ENCODE peak calls at places on chromosomes 16 and 17, in nine cellular contexts. K, E, O, Z, B, P, N, A and W are unnamed samples.

GRCh38 chr17:41548844-41549595 is 20.9 kb upstream of the KRT19 start:
- DNase-seq in K (peak; percentile 89), E (peak; percentile 50), O (peak; percentile 84), Z (peak; percentile 93), B (peak; percentile 57), P (no peak), N (peak; percentile 90), A (peak; percentile 94), W (peak; percentile 76)

GRCh38 chr17:64662774-64663367 is 764 bp upstream of the SMURF2 start:
- DNase-seq in K (no peak), E (no peak), O (no peak), Z (no peak), B (no peak), P (no peak), N (no peak), A (no peak), W (no peak)

GRCh38 chr16:72264776-72265175 is 92.8 kb upstream of the PMFBP1 start:
- DNase-seq in K (no peak), E (no peak), O (no peak), Z (no peak), B (no peak), P (no peak), N (no peak), A (no peak), W (no peak)

GRCh38 chr17:18859256-18859655 is 1.3 kb downstream of the PRPSAP2 start:
- DNase-seq in K (no peak), E (peak; percentile 18), O (no peak), Z (no peak), B (no peak), P (no peak), N (peak; percentile 63), A (no peak), W (peak; percentile 28)

GRCh38 chr16:28014851-28015250 is 48.7 kb downstream of the GSG1L start:
- DNase-seq in K (no peak), E (no peak), O (no peak), Z (no peak), B (no peak), P (no peak), N (no peak), A (no peak), W (no peak)

GRCh38 chr16:77652399-77652798 is 69.9 kb upstream of the NUDT7 start:
- DNase-seq in K (no peak), E (no peak), O (peak; percentile 28), Z (no peak), B (no peak), P (no peak), N (no peak), A (no peak), W (no peak)

GRCh38 chr17:77223642-77224420 is 83.1 kb downstream of the SEC14L1 start:
- DNase-seq in K (no peak), E (no peak), O (no peak), Z (no peak), B (no peak), P (no peak), N (no peak), A (no peak), W (no peak)

GRCh38 chr17:56545056-56545455 is 48.4 kb upstream of the NOG start:
- DNase-seq in K (no peak), E (no peak), O (no peak), Z (no peak), B (no peak), P (no peak), N (no peak), A (no peak), W (no peak)

GRCh38 chr17:82258555-82258954 is 14.9 kb downstream of the CSNK1D start:
- DNase-seq in K (no peak), E (no peak), O (no peak), Z (no peak), B (no peak), P (no peak), N (no peak), A (no peak), W (no peak)

GRCh38 chr17:57144567-57144966 is 59.5 kb downstream of the AKAP1 start:
- DNase-seq in K (no peak), E (no peak), O (no peak), Z (no peak), B (no peak), P (no peak), N (no peak), A (no peak), W (no peak)

GRCh38 chr17:30476726-30477082 is 504 bp upstream of the GOSR1 start:
- DNase-seq in K (no peak), E (peak; percentile 18), O (no peak), Z (no peak), B (no peak), P (no peak), N (peak; percentile 33), A (no peak), W (no peak)
- H3K4me3 ChIP-seq in K (peak overlapping the region; percentile 91), E (peak overlapping the region; percentile 31), O (peak overlapping the region; percentile 75), Z (peak overlapping the region; percentile 96), B (peak overlapping the region; percentile 99), P (no peak overlapping the region), N (peak overlapping the region; percentile 86), A (peak overlapping the region; percentile 76), W (peak overlapping the region; percentile 95)

GRCh38 chr16:3937066-3937875 is 56.8 kb upstream of the CREBBP start:
- DNase-seq in K (no peak), E (no peak), O (no peak), Z (peak; percentile 14), B (no peak), P (no peak), N (no peak), A (no peak), W (no peak)

GRCh38 chr16:3934491-3935185 is 54.1 kb upstream of the CREBBP start:
- DNase-seq in K (no peak), E (no peak), O (no peak), Z (peak; percentile 22), B (no peak), P (no peak), N (no peak), A (no peak), W (no peak)

GRCh38 chr16:3935921-3936320 is 55.4 kb upstream of the CREBBP start:
- DNase-seq in K (no peak), E (no peak), O (no peak), Z (peak; percentile 46), B (no peak), P (no peak), N (no peak), A (no peak), W (no peak)

GRCh38 chr16:3938843-3939624 is 58.5 kb upstream of the CREBBP start:
- DNase-seq in K (peak; percentile 83), E (peak; percentile 51), O (no peak), Z (peak; percentile 45), B (peak; percentile 20), P (no peak), N (peak; percentile 91), A (peak; percentile 65), W (no peak)

DNA sequence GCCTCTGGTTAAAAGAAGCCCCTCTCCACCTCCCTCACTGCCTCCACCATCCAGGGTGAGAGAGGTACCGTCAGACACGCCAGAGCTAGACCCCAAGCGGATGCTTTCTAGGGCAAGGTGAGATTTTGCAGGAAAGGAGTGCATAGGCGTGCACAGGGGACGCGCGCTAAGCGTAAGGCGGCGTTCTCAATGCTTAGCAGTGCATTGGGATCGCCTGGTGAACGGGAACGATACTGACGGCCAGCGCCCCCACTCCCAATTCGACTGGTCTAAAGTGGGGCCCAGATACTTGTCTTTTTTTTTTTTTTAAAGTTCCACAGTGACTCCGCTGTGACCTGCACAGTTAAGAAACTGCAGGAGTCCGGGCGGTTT is 57.9 kb upstream of the CREBBP start:
- DNase-seq in K (no peak), E (no peak), O (no peak), Z (no peak), B (no peak), P (no peak), N (no peak), A (no peak), W (no peak)
- H3K4me3 ChIP-seq in K (peak overlapping the region; percentile 49), E (no peak overlapping the region), O (peak overlapping the region; percentile 72), Z (peak overlapping the region; percentile 58), B (no peak overlapping the region), P (no peak overlapping the region), N (no peak overlapping the region), A (no peak overlapping the region), W (peak overlapping the region; percentile 52)

GRCh38 chr16:49485663-49486062 is 112.1 kb downstream of the C16orf78 start:
- DNase-seq in K (no peak), E (no peak), O (peak; percentile 11), Z (no peak), B (no peak), P (no peak), N (peak; percentile 7), A (no peak), W (peak; percentile 1)

GRCh38 chr16:49483651-49484451 is 110.2 kb downstream of the C16orf78 start:
- DNase-seq in K (no peak), E (no peak), O (peak; percentile 5), Z (no peak), B (no peak), P (no peak), N (no peak), A (peak; percentile 23), W (no peak)

GRCh38 chr16:49483251-49483650 is 109.6 kb downstream of the C16orf78 start:
- DNase-seq in K (no peak), E (no peak), O (peak; percentile 11), Z (no peak), B (no peak), P (no peak), N (no peak), A (peak; percentile 29), W (peak; percentile 5)

GRCh38 chr16:49484936-49485335 is 111.3 kb downstream of the C16orf78 start:
- DNase-seq in K (no peak), E (no peak), O (no peak), Z (no peak), B (no peak), P (no peak), N (no peak), A (peak; percentile 5), W (no peak)

DNA sequence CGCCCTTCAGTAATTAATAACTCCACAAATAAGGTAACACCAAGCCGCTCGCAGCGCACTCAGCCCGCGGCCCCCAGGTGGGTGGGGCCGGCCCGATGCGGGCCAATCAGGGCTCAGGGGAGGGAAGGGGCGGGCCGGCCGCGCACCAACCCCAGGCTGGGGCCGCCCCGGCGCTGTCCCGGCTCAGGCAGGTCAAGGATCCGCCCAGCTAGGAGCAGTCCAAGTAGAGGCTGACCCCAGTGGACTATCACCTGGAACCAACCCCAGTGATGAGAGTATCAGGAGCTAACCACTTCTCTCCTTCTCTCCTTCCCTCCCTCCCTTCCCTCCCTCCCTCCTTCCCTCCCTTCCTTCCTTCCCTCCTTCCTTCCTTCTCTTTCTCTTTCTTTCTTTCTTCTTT is 110.8 kb downstream of the C16orf78 start:
- DNase-seq in K (peak; percentile 82), E (peak; percentile 56), O (peak; percentile 75), Z (peak; percentile 58), B (no peak), P (no peak), N (peak; percentile 39), A (peak; percentile 61), W (no peak)
- H3K4me3 ChIP-seq in K (peak overlapping the region; percentile 46), E (no peak overlapping the region), O (peak overlapping the region; percentile 31), Z (peak overlapping the region; percentile 41), B (no peak overlapping the region), P (no peak overlapping the region), N (no peak overlapping the region), A (no peak overlapping the region), W (no peak overlapping the region)

DNA sequence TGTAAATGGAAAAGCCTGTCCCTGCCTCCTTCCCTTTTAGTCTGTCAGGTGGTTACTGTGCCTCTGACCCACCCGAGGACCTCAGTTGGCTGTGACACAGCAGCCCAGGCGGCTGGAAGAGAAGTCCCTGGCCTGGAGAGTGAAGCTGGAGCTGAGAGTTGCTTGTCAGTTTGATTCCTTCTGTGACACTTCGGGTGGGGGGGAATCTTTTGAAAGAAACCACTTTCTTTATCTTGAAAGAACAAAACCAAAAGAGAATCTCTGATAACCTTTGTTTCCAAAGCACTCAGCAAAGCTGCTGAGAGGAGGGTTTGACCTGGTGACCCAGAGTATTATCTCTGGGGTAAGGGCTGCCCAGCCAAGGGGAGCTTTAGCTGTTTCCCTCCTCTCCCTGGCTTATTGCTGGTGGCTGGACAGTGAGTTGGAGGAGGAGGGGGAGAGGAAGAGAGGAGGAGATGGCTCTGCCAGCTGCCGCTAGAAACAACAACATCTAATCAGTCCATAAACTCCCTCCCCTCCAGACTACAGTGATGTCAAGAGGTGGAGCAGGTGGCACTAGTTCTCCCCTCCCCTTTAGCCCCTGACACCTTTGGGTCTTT is 34.0 kb downstream of the YPEL2 start:
- DNase-seq in K (peak; percentile 35), E (no peak), O (no peak), Z (no peak), B (no peak), P (no peak), N (no peak), A (no peak), W (no peak)
- H3K4me3 ChIP-seq in K (no peak overlapping the region), E (no peak overlapping the region), O (peak overlapping the region; percentile 4), Z (no peak overlapping the region), B (no peak overlapping the region), P (no peak overlapping the region), N (no peak overlapping the region), A (no peak overlapping the region), W (no peak overlapping the region)